ENCODE peak calls at places on chromosomes 5 and 9, in five cellular contexts. One of them, this sample, is unnamed.

GRCh38 chr9:89139450-89139849 is 39.2 kb downstream of the SHC3 start:
- DNase-seq in SK-N-SH: no peak
- DNase-seq in K562: no peak
- DNase-seq in GM12878: no peak
- DNase-seq in HepG2: no peak
- DNase-seq in this sample: no peak

GRCh38 chr5:31987985-31988710 is 186.0 kb downstream of the GOLPH3 start:
- DNase-seq in SK-N-SH: no peak
- DNase-seq in K562: no peak
- DNase-seq in GM12878: no peak
- DNase-seq in HepG2: no peak
- DNase-seq in this sample: no peak

GRCh38 chr9:74760031-74760700 is 127.6 kb downstream of the TRPM6 start:
- DNase-seq in SK-N-SH: no peak
- DNase-seq in K562: no peak
- DNase-seq in GM12878: no peak
- DNase-seq in HepG2: peak
- DNase-seq in this sample: no peak

GRCh38 chr5:88834499-88834898 is 48.5 kb downstream of the MEF2C start:
- DNase-seq in SK-N-SH: no peak
- DNase-seq in K562: no peak
- DNase-seq in GM12878: no peak
- DNase-seq in HepG2: no peak
- DNase-seq in this sample: no peak

GRCh38 chr5:173573126-173573960 is 43.1 kb downstream of the BOD1 start:
- DNase-seq in SK-N-SH: peak
- DNase-seq in K562: peak
- DNase-seq in GM12878: no peak
- DNase-seq in HepG2: peak
- DNase-seq in this sample: peak

GRCh38 chr5:128579111-128579510 is 41.1 kb upstream of the FBN2 start:
- DNase-seq in SK-N-SH: no peak
- DNase-seq in K562: no peak
- DNase-seq in GM12878: no peak
- DNase-seq in HepG2: no peak
- DNase-seq in this sample: no peak

GRCh38 chr5:142894749-142895148 is 124.6 kb downstream of the ARHGAP26 start:
- DNase-seq in SK-N-SH: no peak
- DNase-seq in K562: no peak
- DNase-seq in GM12878: no peak
- DNase-seq in HepG2: peak
- DNase-seq in this sample: no peak

GRCh38 chr9:79224672-79225433 is 346.9 kb upstream of the TLE4 start:
- DNase-seq in SK-N-SH: no peak
- DNase-seq in K562: no peak
- DNase-seq in GM12878: no peak
- DNase-seq in HepG2: no peak
- DNase-seq in this sample: no peak

GRCh38 chr5:38060354-38060753 is 198.0 kb upstream of the EGFLAM start:
- DNase-seq in SK-N-SH: no peak
- DNase-seq in K562: no peak
- DNase-seq in GM12878: no peak
- DNase-seq in HepG2: peak
- DNase-seq in this sample: no peak

GRCh38 chr9:99516657-99517049 is 294.6 kb downstream of the SEC61B start:
- DNase-seq in SK-N-SH: no peak
- DNase-seq in K562: no peak
- DNase-seq in GM12878: peak
- DNase-seq in HepG2: no peak
- DNase-seq in this sample: no peak

GRCh38 chr5:32628049-32628803 is 42.9 kb downstream of the SUB1 start:
- DNase-seq in SK-N-SH: no peak
- DNase-seq in K562: no peak
- DNase-seq in GM12878: no peak
- DNase-seq in HepG2: peak
- DNase-seq in this sample: no peak

GRCh38 chr5:170642776-170643436 is 139.1 kb downstream of the KCNIP1 start:
- DNase-seq in SK-N-SH: no peak
- DNase-seq in K562: no peak
- DNase-seq in GM12878: no peak
- DNase-seq in HepG2: no peak
- DNase-seq in this sample: no peak

GRCh38 chr5:112186401-112186990 is 232.6 kb downstream of the EPB41L4A start:
- DNase-seq in SK-N-SH: peak
- DNase-seq in K562: peak
- DNase-seq in GM12878: no peak
- DNase-seq in HepG2: peak
- DNase-seq in this sample: peak

GRCh38 chr5:173884402-173885053 is 3.6 kb upstream of the CPEB4 start:
- DNase-seq in SK-N-SH: no peak
- DNase-seq in K562: peak
- DNase-seq in GM12878: peak
- DNase-seq in HepG2: no peak
- DNase-seq in this sample: no peak

GRCh38 chr5:180868960-180869359 is 7.9 kb upstream of the ZFP62 start:
- DNase-seq in SK-N-SH: peak
- DNase-seq in K562: peak
- DNase-seq in GM12878: peak
- DNase-seq in HepG2: peak
- DNase-seq in this sample: peak

GRCh38 chr5:90932052-90932699 is 373.6 kb downstream of the ADGRV1 start:
- DNase-seq in SK-N-SH: peak
- DNase-seq in K562: peak
- DNase-seq in GM12878: peak
- DNase-seq in HepG2: peak
- DNase-seq in this sample: peak

GRCh38 chr9:125106285-125106893 is 36.9 kb downstream of the SCAI start:
- DNase-seq in SK-N-SH: no peak
- DNase-seq in K562: no peak
- DNase-seq in GM12878: no peak
- DNase-seq in HepG2: no peak
- DNase-seq in this sample: no peak

GRCh38 chr5:17190242-17190778 is 27.1 kb upstream of the BASP1 start:
- DNase-seq in SK-N-SH: peak
- DNase-seq in K562: peak
- DNase-seq in GM12878: no peak
- DNase-seq in HepG2: peak
- DNase-seq in this sample: peak

GRCh38 chr9:116447914-116448313 is 239.2 kb upstream of the TRIM32 start:
- DNase-seq in SK-N-SH: no peak
- DNase-seq in K562: no peak
- DNase-seq in GM12878: no peak
- DNase-seq in HepG2: no peak
- DNase-seq in this sample: no peak

GRCh38 chr5:162268694-162269481 is 201.3 kb downstream of the GABRG2 start:
- DNase-seq in SK-N-SH: no peak
- DNase-seq in K562: no peak
- DNase-seq in GM12878: no peak
- DNase-seq in HepG2: no peak
- DNase-seq in this sample: no peak

GRCh38 chr9:94135222-94135621 is 51.0 kb downstream of the PTPDC1 start:
- DNase-seq in SK-N-SH: no peak
- DNase-seq in K562: no peak
- DNase-seq in GM12878: no peak
- DNase-seq in HepG2: no peak
- DNase-seq in this sample: no peak

GRCh38 chr5:10913846-10914245 is 152.8 kb upstream of the DAP start:
- DNase-seq in SK-N-SH: no peak
- DNase-seq in K562: peak
- DNase-seq in GM12878: no peak
- DNase-seq in HepG2: peak
- DNase-seq in this sample: no peak

GRCh38 chr5:151406322-151406947 is 41.0 kb upstream of the SLC36A1 start:
- DNase-seq in SK-N-SH: no peak
- DNase-seq in K562: peak
- DNase-seq in GM12878: no peak
- DNase-seq in HepG2: peak
- DNase-seq in this sample: peak

GRCh38 chr5:96838483-96839395 is 31.0 kb upstream of the ERAP1 start:
- DNase-seq in SK-N-SH: no peak
- DNase-seq in K562: no peak
- DNase-seq in GM12878: no peak
- DNase-seq in HepG2: no peak
- DNase-seq in this sample: no peak

GRCh38 chr5:122264610-122265009 is 47.4 kb upstream of the SNCAIP start:
- DNase-seq in SK-N-SH: no peak
- DNase-seq in K562: no peak
- DNase-seq in GM12878: no peak
- DNase-seq in HepG2: no peak
- DNase-seq in this sample: no peak

GRCh38 chr5:78747703-78748359 is 99.3 kb upstream of the LHFPL2 start:
- DNase-seq in SK-N-SH: no peak
- DNase-seq in K562: no peak
- DNase-seq in GM12878: no peak
- DNase-seq in HepG2: no peak
- DNase-seq in this sample: no peak

GRCh38 chr9:2018162-2018643 is 3.1 kb downstream of the SMARCA2 start:
- DNase-seq in SK-N-SH: no peak
- DNase-seq in K562: no peak
- DNase-seq in GM12878: no peak
- DNase-seq in HepG2: no peak
- DNase-seq in this sample: no peak

GRCh38 chr9:85900504-85901201 is 40.3 kb upstream of the NAA35 start:
- DNase-seq in SK-N-SH: peak
- DNase-seq in K562: peak
- DNase-seq in GM12878: no peak
- DNase-seq in HepG2: no peak
- DNase-seq in this sample: peak

GRCh38 chr5:59598547-59598874 is 295.0 kb downstream of the PDE4D start:
- DNase-seq in SK-N-SH: no peak
- DNase-seq in K562: no peak
- DNase-seq in GM12878: no peak
- DNase-seq in HepG2: no peak
- DNase-seq in this sample: no peak

GRCh38 chr5:64331597-64332277 is 166.1 kb downstream of the RNF180 start:
- DNase-seq in SK-N-SH: no peak
- DNase-seq in K562: no peak
- DNase-seq in GM12878: no peak
- DNase-seq in HepG2: no peak
- DNase-seq in this sample: no peak

GRCh38 chr9:76519027-76519835 is 60.2 kb downstream of the GCNT1 start:
- DNase-seq in SK-N-SH: no peak
- DNase-seq in K562: no peak
- DNase-seq in GM12878: no peak
- DNase-seq in HepG2: no peak
- DNase-seq in this sample: no peak

GRCh38 chr5:78518365-78519197 is 130.0 kb downstream of the LHFPL2 start:
- DNase-seq in SK-N-SH: no peak
- DNase-seq in K562: no peak
- DNase-seq in GM12878: no peak
- DNase-seq in HepG2: peak
- DNase-seq in this sample: no peak

GRCh38 chr5:100469780-100470179 is 65.4 kb upstream of the FAM174A start:
- DNase-seq in SK-N-SH: no peak
- DNase-seq in K562: no peak
- DNase-seq in GM12878: peak
- DNase-seq in HepG2: no peak
- DNase-seq in this sample: no peak

GRCh38 chr9:14633148-14633547 is 60.1 kb downstream of the ZDHHC21 start:
- DNase-seq in SK-N-SH: no peak
- DNase-seq in K562: no peak
- DNase-seq in GM12878: no peak
- DNase-seq in HepG2: no peak
- DNase-seq in this sample: no peak

GRCh38 chr5:41193462-41194166 is 19.7 kb downstream of the C6 start:
- DNase-seq in SK-N-SH: no peak
- DNase-seq in K562: no peak
- DNase-seq in GM12878: no peak
- DNase-seq in HepG2: peak
- DNase-seq in this sample: no peak
- TF ChIP-seq FOXM1 in SK-N-SH: no peak
- TF ChIP-seq FOXM1 in K562: no peak
- TF ChIP-seq FOXM1 in GM12878: no peak
- TF ChIP-seq FOXM1 in HepG2: no peak
- TF ChIP-seq FOXM1 in this sample: no peak

DNA sequence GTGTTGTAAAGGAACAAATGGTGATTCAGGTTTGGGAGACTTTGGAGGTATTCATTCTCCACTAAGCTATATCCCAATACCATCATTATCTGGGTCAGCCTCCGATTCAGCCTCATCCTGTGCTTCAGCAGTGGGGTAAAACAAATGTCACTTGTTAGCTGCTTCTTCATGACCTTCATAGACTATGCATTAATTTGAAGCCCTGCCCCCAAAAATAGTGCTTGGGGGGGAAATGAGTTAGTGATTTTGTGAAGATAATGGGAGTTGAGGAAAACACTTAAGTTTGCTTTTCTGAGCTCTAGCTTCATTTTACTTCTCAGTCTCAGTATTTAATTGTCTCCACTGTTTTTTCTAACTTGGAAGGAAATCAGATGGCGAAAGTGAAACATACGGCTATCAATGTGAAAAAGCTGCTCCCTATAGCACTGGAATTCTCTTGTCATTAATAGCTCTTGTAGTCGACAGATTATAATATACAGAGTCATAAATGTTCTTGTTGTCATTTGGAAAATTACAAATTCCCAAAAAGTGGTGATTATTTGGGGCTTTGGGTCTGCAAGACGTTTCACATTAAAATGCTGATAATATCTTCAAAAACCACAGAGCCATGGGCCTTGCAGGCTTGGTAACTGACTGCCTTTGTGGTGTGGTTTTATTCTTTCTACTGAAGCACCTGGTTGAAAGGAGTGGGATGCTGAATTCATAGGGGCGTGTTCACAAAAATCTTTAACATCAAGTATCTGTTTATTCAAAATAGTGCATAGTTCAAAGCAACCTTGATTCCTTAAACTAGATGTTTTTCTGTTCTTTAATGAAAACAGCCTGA is 40.0 kb downstream of the PIK3R1 start:
- DNase-seq in SK-N-SH: no peak
- DNase-seq in K562: no peak
- DNase-seq in GM12878: no peak
- DNase-seq in HepG2: no peak
- DNase-seq in this sample: no peak
- TF ChIP-seq FOXM1 in SK-N-SH: no peak
- TF ChIP-seq FOXM1 in K562: no peak
- TF ChIP-seq FOXM1 in GM12878: no peak
- TF ChIP-seq FOXM1 in HepG2: no peak
- TF ChIP-seq FOXM1 in this sample: no peak

DNA sequence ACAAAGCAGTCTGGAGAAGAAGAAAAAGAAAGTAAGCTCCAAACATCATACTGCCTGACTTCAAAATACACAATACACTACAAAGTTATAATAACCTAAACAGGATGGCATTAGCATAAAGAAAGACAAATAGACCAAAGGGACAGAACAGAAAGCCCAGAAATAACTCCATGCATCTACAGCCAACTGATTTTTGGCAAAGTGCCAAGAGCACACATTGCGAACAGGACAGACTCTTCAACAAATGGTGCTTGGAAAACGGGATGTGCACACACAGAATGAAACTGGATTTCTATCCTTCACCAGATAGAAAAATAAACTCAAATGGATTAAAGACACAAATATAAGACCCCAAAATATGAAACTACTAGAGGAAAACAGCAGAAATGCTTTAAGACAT is 66.6 kb upstream of the SPATA31E1 start:
- DNase-seq in SK-N-SH: no peak
- DNase-seq in K562: no peak
- DNase-seq in GM12878: no peak
- DNase-seq in HepG2: no peak
- DNase-seq in this sample: no peak
- TF ChIP-seq FOXM1 in SK-N-SH: no peak
- TF ChIP-seq FOXM1 in K562: no peak
- TF ChIP-seq FOXM1 in GM12878: no peak
- TF ChIP-seq FOXM1 in HepG2: no peak
- TF ChIP-seq FOXM1 in this sample: no peak

GRCh38 chr9:137492464-137493162 is 33.5 kb upstream of the NSMF start:
- DNase-seq in SK-N-SH: peak
- DNase-seq in K562: peak
- DNase-seq in GM12878: no peak
- DNase-seq in HepG2: no peak
- DNase-seq in this sample: peak
- TF ChIP-seq FOXM1 in SK-N-SH: no peak
- TF ChIP-seq FOXM1 in K562: no peak
- TF ChIP-seq FOXM1 in GM12878: no peak
- TF ChIP-seq FOXM1 in HepG2: no peak
- TF ChIP-seq FOXM1 in this sample: no peak

This sample was measured in HEK293T.